ENCODE peak calls at places on chromosomes 11 and 22, in ten cellular contexts. T is HCEC 1CT; E is AML-193; J is AG04450; Q is SW 1271; Z is ELR; N is myocyte; S is DMS 273 treated with DMSO at 0.1 percent for 48 hours; P is RWPE1; F is stimulated activated CD4-positive, alpha-beta T cell treated with anti-CD3 and anti-CD28 coated beads, Interleukin-15, amount 100 ng/mL, for 1 hour. C is an unnamed sample.
A peak's percentile ranks its signal among the peaks of the same experiment; 100 is the strongest.

GRCh38 chr11:111910637-111911562 is 670 bp downstream of the CRYAB start:
- DNase-seq in N (peak; percentile 71), F (no peak), T (no peak), S (no peak), P (no peak), E (no peak), J (no peak), Z (no peak), Q (no peak), C (no peak)

GRCh38 chr11:124602193-124602592 is 9.0 kb upstream of the PANX3 start:
- DNase-seq in Q (no peak), J (no peak), T (peak; percentile 75), E (no peak), F (no peak), Z (peak; percentile 93), S (no peak), N (peak; percentile 53), P (no peak), C (no peak)

GRCh38 chr22:49382451-49382735 is 445.3 kb downstream of the BRD1 start:
- DNase-seq in E (no peak), P (no peak), T (no peak), N (no peak), Q (no peak), J (no peak), F (no peak), Z (no peak), S (no peak), C (no peak)

GRCh38 chr11:71249301-71249700 is 3.1 kb downstream of the SHANK2 start:
- DNase-seq in T (no peak), Z (no peak), S (no peak), Q (no peak), F (no peak), J (no peak), P (no peak), E (no peak), N (no peak), C (no peak)

GRCh38 chr22:37230673-37231405 is 13.2 kb downstream of the RAC2 start:
- DNase-seq in Z (peak; percentile 31), Q (no peak), T (no peak), E (no peak), P (no peak), N (no peak), F (no peak), J (no peak), S (no peak), C (no peak)

GRCh38 chr11:122234257-122234656 is 118.2 kb upstream of the BLID start:
- DNase-seq in N (peak; percentile 44), Q (no peak), E (no peak), Z (no peak), F (no peak), P (no peak), J (no peak), S (no peak), T (no peak), C (no peak)

GRCh38 chr11:69204246-69205124 is 48.8 kb downstream of the SMIM38 start:
- DNase-seq in J (no peak), P (no peak), S (no peak), T (no peak), N (no peak), E (no peak), F (no peak), Q (no peak), Z (no peak), C (no peak)

GRCh38 chr11:1230456-1231395 is 7.9 kb downstream of the MUC5B start:
- DNase-seq in N (no peak), F (no peak), E (no peak), P (peak; percentile 52), S (no peak), J (no peak), T (no peak), Q (no peak), Z (no peak), C (no peak)

GRCh38 chr11:6681949-6682348 is 1.2 kb downstream of the MRPL17 start:
- DNase-seq in T (peak; percentile 31), J (no peak), P (no peak), Q (no peak), S (no peak), E (no peak), F (no peak), N (peak; percentile 76), Z (peak; percentile 22), C (no peak)

GRCh38 chr11:68160100-68160695 is 39.0 kb upstream of the CHKA start:
- DNase-seq in N (no peak), P (no peak), F (no peak), Z (no peak), T (no peak), Q (no peak), S (no peak), J (no peak), E (no peak), C (no peak)

GRCh38 chr22:33401291-33401690 is 343.1 kb upstream of the SYN3 start:
- DNase-seq in Z (no peak), T (no peak), N (peak; percentile 4), P (no peak), S (no peak), E (no peak), J (peak; percentile 7), Q (no peak), F (no peak), C (no peak)

GRCh38 chr11:111974451-111974850 is 37.3 kb downstream of the DIXDC1 start:
- DNase-seq in S (no peak), Q (no peak), Z (peak; percentile 18), T (no peak), J (no peak), F (no peak), N (no peak), E (no peak), P (no peak), C (no peak)

GRCh38 chr11:5608778-5609177 is 12.3 kb downstream of the TRIM6 start:
- DNase-seq in P (no peak), F (no peak), N (no peak), Q (no peak), Z (no peak), T (no peak), J (no peak), S (no peak), E (no peak), C (no peak)

GRCh38 chr22:48084041-48084748 is 1321.7 kb downstream of the TBC1D22A start:
- DNase-seq in J (no peak), Q (no peak), Z (no peak), N (no peak), F (no peak), E (no peak), T (no peak), P (no peak), S (no peak), C (no peak)

GRCh38 chr22:25353516-25354445 is 134.3 kb downstream of the CRYBB2 start:
- DNase-seq in J (no peak), T (no peak), Q (no peak), F (no peak), S (no peak), N (no peak), Z (no peak), P (no peak), E (no peak), C (no peak)

C was measured in KG1.